ENCODE peak calls at places on chromosomes 2 and 18, in four cellular contexts. C, J, F and W are unnamed samples.

GRCh38 chr2:217366996-217367395 is 507.1 kb upstream of the TNP1 start:
- DNase-seq in C (peak; percentile 21), J (no peak), F (no peak), W (no peak)

GRCh38 chr2:139674577-139674976 is 894.4 kb upstream of the NXPH2 start:
- DNase-seq in C (no peak), J (no peak), F (no peak), W (no peak)

GRCh38 chr2:67528320-67528719 is 131.2 kb downstream of the ETAA1 start:
- DNase-seq in C (no peak), J (no peak), F (no peak), W (no peak)

GRCh38 chr18:6441201-6441600 is 26.5 kb upstream of the L3MBTL4 start:
- DNase-seq in C (no peak), J (no peak), F (no peak), W (no peak)

GRCh38 chr2:110741491-110741980 is 9.2 kb downstream of the ACOXL start:
- DNase-seq in C (no peak), J (no peak), F (no peak), W (no peak)

GRCh38 chr18:60684843-60685513 is 312.4 kb upstream of the MC4R start:
- DNase-seq in C (peak; percentile 8), J (no peak), F (peak; percentile 2), W (peak; percentile 34)

GRCh38 chr2:168814046-168814445 is 11.6 kb downstream of the NOSTRIN start:
- DNase-seq in C (no peak), J (no peak), F (no peak), W (no peak)

GRCh38 chr18:14093526-14093925 is 38.7 kb downstream of the ZNF519 start:
- DNase-seq in C (no peak), J (no peak), F (no peak), W (no peak)

GRCh38 chr2:1740714-1741584 is 3.4 kb downstream of the PXDN start:
- DNase-seq in C (no peak), J (no peak), F (no peak), W (no peak)

GRCh38 chr2:218959761-218960195 is 312 bp downstream of the CDK5R2 start:
- DNase-seq in C (no peak), J (no peak), F (no peak), W (peak; percentile 61)

GRCh38 chr2:2187196-2187595 is 143.9 kb downstream of the MYT1L start:
- DNase-seq in C (no peak), J (no peak), F (no peak), W (no peak)

GRCh38 chr2:190804182-190804795 is 76.3 kb upstream of the GLS start:
- DNase-seq in C (peak; percentile 27), J (no peak), F (no peak), W (no peak)

GRCh38 chr2:46167406-46167805 is 129.8 kb upstream of the EPAS1 start:
- DNase-seq in C (no peak), J (no peak), F (no peak), W (no peak)

GRCh38 chr18:75421656-75422055 is 5.8 kb downstream of the SMIM21 start:
- DNase-seq in C (no peak), J (no peak), F (no peak), W (no peak)

GRCh38 chr2:69013123-69013836 is at the start of gene ANTXR1:
- DNase-seq in C (peak; percentile 82), J (no peak), F (peak; percentile 45), W (peak; percentile 87)

GRCh38 chr18:29041976-29042375 is 865.0 kb upstream of the CDH2 start:
- DNase-seq in C (no peak), J (no peak), F (no peak), W (no peak)

GRCh38 chr2:229124126-229124525 is 147.0 kb downstream of the PID1 start:
- DNase-seq in C (no peak), J (no peak), F (no peak), W (no peak)

GRCh38 chr2:238226698-238227586 is 12.9 kb downstream of the HES6 start:
- DNase-seq in C (no peak), J (no peak), F (no peak), W (no peak)

GRCh38 chr2:236169151-236169721 is 1.1 kb upstream of the GBX2 start:
- DNase-seq in C (no peak), J (no peak), F (no peak), W (peak; percentile 45)

GRCh38 chr2:232928564-232929302 is 58.7 kb downstream of the SNORC start:
- DNase-seq in C (no peak), J (no peak), F (no peak), W (no peak)

GRCh38 chr18:74604774-74605173 is 7.1 kb downstream of the ZNF407 start:
- DNase-seq in C (no peak), J (no peak), F (no peak), W (no peak)

GRCh38 chr2:75277111-75277510 is 77.8 kb upstream of the TACR1 start:
- DNase-seq in C (peak; percentile 6), J (no peak), F (no peak), W (no peak)

GRCh38 chr18:68728301-68728700 is 13.4 kb upstream of the TMX3 start:
- DNase-seq in C (no peak), J (no peak), F (no peak), W (no peak)

GRCh38 chr18:4658804-4659203 is 203.7 kb upstream of the DLGAP1 start:
- DNase-seq in C (no peak), J (no peak), F (no peak), W (no peak)

GRCh38 chr18:42745171-42745570 is 370.3 kb downstream of the RIT2 start:
- DNase-seq in C (no peak), J (no peak), F (no peak), W (no peak)

GRCh38 chr18:28684746-28685145 is 507.8 kb upstream of the CDH2 start:
- DNase-seq in C (no peak), J (no peak), F (no peak), W (no peak)

GRCh38 chr2:102888514-102888913 is 126.7 kb downstream of the TMEM182 start:
- DNase-seq in C (no peak), J (no peak), F (no peak), W (no peak)

GRCh38 chr2:47862949-47863348 is 43.3 kb downstream of the FBXO11 start:
- DNase-seq in C (no peak), J (no peak), F (no peak), W (no peak)

GRCh38 chr2:16126141-16126968 is 186.0 kb downstream of the MYCN start:
- DNase-seq in C (no peak), J (no peak), F (no peak), W (no peak)

GRCh38 chr2:24048662-24049484 is 668 bp upstream of the FKBP1B start:
- DNase-seq in C (no peak), J (no peak), F (no peak), W (peak; percentile 36)

GRCh38 chr2:110674620-110675555 is 3.0 kb downstream of the BUB1 start:
- DNase-seq in C (peak; percentile 42), J (peak; percentile 98), F (no peak), W (no peak)

GRCh38 chr2:193580176-193580950 is 1385.6 kb upstream of the TMEFF2 start:
- DNase-seq in C (no peak), J (no peak), F (no peak), W (no peak)

GRCh38 chr2:85852979-85853498 is 35.8 kb downstream of the ST3GAL5 start:
- DNase-seq in C (no peak), J (peak; percentile 88), F (no peak), W (peak; percentile 50)
- TF ChIP-seq MAX in C (no peak), J (no peak), F (no peak), W (no peak)

DNA sequence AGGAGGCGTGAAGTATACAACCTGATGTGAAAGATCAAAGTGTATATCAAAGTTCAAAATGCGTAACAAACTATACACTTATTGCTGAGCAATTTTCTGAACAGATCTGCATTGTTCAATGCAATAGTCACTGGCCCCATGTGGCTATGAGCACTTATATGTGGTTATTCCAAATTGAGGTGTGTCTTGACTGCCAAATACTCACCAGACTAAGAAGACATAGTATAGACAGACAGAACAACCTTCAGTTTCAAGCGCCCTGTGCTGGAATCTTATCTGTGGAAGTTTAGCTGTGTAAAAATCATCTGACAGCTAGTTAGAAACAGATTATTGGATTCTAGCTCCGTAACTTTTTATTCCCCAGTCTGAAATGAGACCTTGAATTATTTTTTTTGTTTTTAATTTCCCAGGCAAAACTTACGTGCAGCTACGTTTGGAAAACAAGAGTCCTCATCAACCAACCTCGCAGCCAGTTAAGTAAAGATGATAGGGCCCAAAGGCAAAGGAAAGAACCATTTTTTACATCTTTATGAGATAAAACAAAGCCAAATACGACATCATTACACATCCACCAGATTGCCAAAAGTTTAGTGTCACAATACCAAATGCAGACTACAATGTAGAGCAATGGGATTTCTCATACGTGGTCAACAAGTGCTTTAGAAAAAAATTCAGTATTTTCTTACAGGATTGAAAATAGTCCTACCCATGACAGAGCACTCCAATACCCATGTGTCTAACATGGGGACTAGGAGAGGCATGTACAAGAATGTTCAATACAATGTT is 37.2 kb downstream of the MBOAT2 start:
- DNase-seq in C (no peak), J (no peak), F (peak; percentile 5), W (no peak)
- TF ChIP-seq PBX3 in C (no peak), J (no peak), F (no peak), W (no peak)

GRCh38 chr2:186125156-186125555 is 360.9 kb upstream of the ZC3H15 start:
- DNase-seq in C (no peak), J (no peak), F (no peak), W (no peak)

GRCh38 chr2:186130678-186131511 is 355.2 kb upstream of the ZC3H15 start:
- DNase-seq in C (no peak), J (no peak), F (no peak), W (no peak)

GRCh38 chr2:186126181-186126580 is 359.9 kb upstream of the ZC3H15 start:
- DNase-seq in C (no peak), J (no peak), F (no peak), W (no peak)

GRCh38 chr2:186125625-186126024 is 360.4 kb upstream of the ZC3H15 start:
- DNase-seq in C (no peak), J (no peak), F (no peak), W (no peak)

GRCh38 chr2:186129767-186130581 is 356.1 kb upstream of the ZC3H15 start:
- DNase-seq in C (peak; percentile 15), J (no peak), F (peak; percentile 75), W (no peak)
- TF ChIP-seq RAD21 in C (no peak), J (no peak), F (no peak), W (no peak)

GRCh38 chr2:55781542-55781941 is 87.9 kb upstream of the PNPT1 start:
- DNase-seq in C (no peak), J (no peak), F (no peak), W (no peak)

GRCh38 chr2:55779459-55780421 is 86.1 kb upstream of the PNPT1 start:
- DNase-seq in C (peak; percentile 94), J (no peak), F (peak; percentile 58), W (no peak)

GRCh38 chr2:55786286-55786685 is 92.6 kb upstream of the PNPT1 start:
- DNase-seq in C (no peak), J (no peak), F (no peak), W (no peak)

GRCh38 chr2:55776966-55777365 is 83.3 kb upstream of the PNPT1 start:
- DNase-seq in C (no peak), J (no peak), F (no peak), W (no peak)

DNA sequence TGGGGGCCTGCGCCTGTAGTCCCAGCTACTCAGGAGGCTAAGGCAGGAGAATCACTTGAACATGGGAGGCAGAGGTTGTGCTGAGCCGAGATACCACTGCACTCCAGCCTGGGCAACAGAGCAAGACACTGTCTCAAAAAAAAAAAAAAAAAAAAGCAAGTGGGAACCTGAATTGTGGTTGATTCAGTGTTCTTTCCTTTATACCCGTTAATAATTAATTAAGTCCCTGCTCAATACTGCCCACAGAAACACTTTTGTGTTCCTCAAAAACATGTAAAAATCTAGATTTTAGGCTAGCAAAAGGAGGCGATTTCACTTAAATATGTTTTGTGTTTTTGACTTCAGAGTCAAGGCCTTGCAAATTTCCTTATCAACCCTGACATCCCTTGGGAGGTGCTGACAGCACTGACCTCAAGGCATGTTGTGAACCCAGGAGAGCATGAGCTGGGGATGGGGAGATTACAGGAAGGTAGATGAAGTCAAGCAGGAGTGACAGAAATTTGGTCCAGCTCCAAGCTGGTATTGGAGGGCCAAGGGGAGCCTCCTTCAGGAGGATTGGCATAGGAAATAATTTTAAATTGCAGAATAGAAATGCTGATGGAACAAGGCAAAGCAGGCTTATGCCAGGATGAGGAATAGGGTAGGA is 89.0 kb upstream of the PNPT1 start:
- DNase-seq in C (no peak), J (no peak), F (no peak), W (no peak)
- TF ChIP-seq MAX in C (no peak), J (no peak), F (no peak), W (no peak)